ENCODE peak calls at places on chromosomes 2 and 18, in five cellular contexts. F is nephron progenitor cell, I is fibroblast of the aortic adventitia, S is fibroblast of mammary gland, U is GM10248. C is an unnamed sample.

GRCh38 chr18:10113156-10114022 is 199.6 kb downstream of the VAPA start:
- DNase-seq in F (no peak), I (peak), U (no peak), S (peak), C (no peak)

GRCh38 chr2:36455788-36456187 is 100.2 kb downstream of the CRIM1 start:
- DNase-seq in F (no peak), U (no peak), I (no peak), S (no peak), C (no peak)

GRCh38 chr2:232761301-232761907 is 15.0 kb downstream of the KCNJ13 start:
- DNase-seq in S (peak), F (no peak), U (peak), I (peak), C (no peak)

GRCh38 chr2:28648147-28648546 is 103.5 kb upstream of the PPP1CB start:
- DNase-seq in F (no peak), I (no peak), U (no peak), S (no peak), C (no peak)

GRCh38 chr2:23286765-23287155 is 98.2 kb upstream of the KLHL29 start:
- DNase-seq in U (no peak), F (no peak), I (peak), S (peak), C (no peak)

GRCh38 chr18:32754508-32755263 is 18.1 kb downstream of the KLHL14 start:
- DNase-seq in S (no peak), I (no peak), U (no peak), F (no peak), C (no peak)

GRCh38 chr2:227655454-227655853 is 11.2 kb upstream of the SCYGR5 start:
- DNase-seq in I (peak), S (peak), U (peak), F (no peak), C (no peak)

GRCh38 chr2:111049792-111050640 is 70.7 kb upstream of the BCL2L11 start:
- DNase-seq in I (no peak), U (peak), F (no peak), S (no peak), C (no peak)

GRCh38 chr2:217858519-217859466 is 144.0 kb downstream of the TNS1 start:
- DNase-seq in I (peak), S (peak), U (no peak), F (peak), C (peak)

GRCh38 chr2:33417093-33417492 is 59.4 kb upstream of the RASGRP3 start:
- DNase-seq in F (no peak), I (peak), S (peak), U (no peak), C (no peak)

GRCh38 chr2:236939751-236940229 is 145.9 kb upstream of the COPS8 start:
- DNase-seq in I (peak), S (peak), F (no peak), U (no peak), C (peak)

GRCh38 chr18:47175283-47175894 is 775 bp downstream of the IER3IP1 start:
- DNase-seq in F (peak), U (no peak), I (peak), S (no peak), C (peak)

GRCh38 chr18:9775172-9775571 is 67.1 kb downstream of the RAB31 start:
- DNase-seq in S (no peak), U (no peak), F (no peak), I (no peak), C (no peak)

GRCh38 chr2:30412392-30413321 is 34.4 kb upstream of the LCLAT1 start:
- DNase-seq in F (no peak), S (no peak), I (peak), U (no peak), C (no peak)

GRCh38 chr18:13444430-13445240 is 226.1 kb downstream of the LDLRAD4 start:
- DNase-seq in S (no peak), F (no peak), U (no peak), I (no peak), C (no peak)
- TF ChIP-seq CTCF in S (no peak), F (no peak), U (no peak), I (no peak), C (no peak)

DNA sequence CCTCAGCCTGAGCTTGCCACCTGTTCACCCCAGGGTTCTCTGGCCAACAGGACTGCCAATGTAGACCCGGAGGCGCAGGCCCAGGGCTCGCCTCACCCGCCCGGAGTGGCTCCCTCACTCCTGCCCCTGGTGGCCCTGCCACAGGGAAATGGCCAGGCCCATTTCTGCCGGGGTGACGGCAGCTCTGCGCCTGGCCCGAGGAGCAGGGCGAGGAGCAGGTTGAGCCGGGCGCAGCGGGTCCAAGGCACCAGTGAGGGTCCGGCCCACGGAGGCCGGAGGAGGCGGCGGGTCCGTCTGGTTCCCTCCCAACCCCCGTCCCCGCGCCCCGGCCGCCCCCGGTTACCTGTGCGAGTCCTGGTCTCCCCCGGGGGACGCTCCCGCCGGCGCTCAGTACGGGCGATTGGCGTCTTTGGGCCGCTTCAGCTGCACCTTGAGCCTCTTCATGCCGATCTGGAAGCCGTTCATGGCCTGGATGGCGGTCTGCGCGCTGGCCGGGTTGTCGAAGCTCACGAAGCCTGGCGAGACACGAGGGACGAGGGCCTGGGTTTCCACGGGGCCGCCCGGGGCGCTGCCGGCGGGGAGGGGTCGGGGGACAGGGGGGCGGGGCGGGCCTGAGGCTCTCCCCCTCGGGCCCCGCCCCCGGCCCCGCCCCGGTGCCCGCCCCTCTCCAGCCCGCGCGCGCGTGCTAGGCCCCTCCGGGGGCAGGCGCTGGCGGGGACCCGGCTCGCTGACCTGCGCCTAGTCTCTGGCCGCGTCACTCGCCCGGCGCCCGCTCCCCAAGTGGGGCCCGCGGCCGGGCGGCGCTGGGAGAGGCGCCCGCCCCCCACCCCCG is 312.0 kb downstream of the CELF4 start:
- DNase-seq in F (peak), S (no peak), I (no peak), U (peak), C (peak)
- TF ChIP-seq CTCF in F (no peak), S (no peak), I (no peak), U (no peak), C (no peak)

GRCh38 chr2:238835726-238836301 is 12.1 kb upstream of the TWIST2 start:
- DNase-seq in U (no peak), S (no peak), F (no peak), I (no peak), C (no peak)
- TF ChIP-seq CTCF in U (no peak), S (peak), F (peak), I (no peak), C (no peak)

GRCh38 chr2:233915133-233915532 is 2.0 kb upstream of the TRPM8 start:
- DNase-seq in F (no peak), I (no peak), U (no peak), S (no peak), C (no peak)
- TF ChIP-seq CTCF in F (peak), I (no peak), U (peak), S (peak), C (peak)

DNA sequence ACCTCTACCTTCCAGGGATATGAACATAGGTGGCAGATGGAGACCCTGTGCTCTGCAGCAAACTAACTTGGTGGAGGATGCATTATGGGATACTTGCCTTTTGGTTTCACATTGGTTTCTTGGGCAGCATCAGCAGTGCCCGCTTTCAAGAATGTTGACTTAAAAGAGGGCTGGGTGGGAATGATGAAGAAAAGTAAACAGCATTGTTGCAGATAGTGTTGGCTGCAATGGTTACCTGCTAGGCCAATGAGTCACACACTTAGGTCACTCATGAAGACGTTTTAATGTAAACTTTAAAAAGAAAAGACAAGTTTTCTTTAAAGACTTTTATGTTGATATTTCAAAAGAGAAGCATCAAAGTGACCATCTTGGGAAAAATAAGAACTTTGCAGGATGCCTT is 26.1 kb upstream of the FAM237A start:
- DNase-seq in U (no peak), F (no peak), I (peak), S (peak), C (no peak)
- TF ChIP-seq CTCF in U (no peak), F (no peak), I (no peak), S (no peak), C (no peak)

DNA sequence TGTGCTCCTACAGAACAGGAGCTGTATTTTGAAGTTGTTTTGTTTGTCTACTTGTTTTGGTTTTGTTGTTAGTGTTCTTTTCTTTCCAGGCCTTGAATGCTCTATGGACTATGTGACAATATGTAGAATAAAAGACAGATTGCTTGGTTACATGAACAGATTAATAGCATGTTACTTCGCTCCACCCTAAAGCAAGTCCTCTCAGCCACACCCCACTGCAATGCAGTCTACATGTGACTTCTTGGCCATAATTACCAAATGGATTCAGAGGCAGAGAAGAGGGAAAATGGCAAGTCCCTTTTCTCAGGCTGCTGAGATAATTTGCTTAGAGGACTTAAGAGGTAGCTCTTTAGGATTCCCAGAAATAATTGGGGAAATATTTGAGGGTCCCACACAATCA is 123.2 kb upstream of the CYP1B1 start:
- DNase-seq in U (no peak), I (no peak), S (no peak), F (no peak), C (no peak)
- TF ChIP-seq CTCF in U (no peak), I (no peak), S (no peak), F (no peak), C (no peak)

DNA sequence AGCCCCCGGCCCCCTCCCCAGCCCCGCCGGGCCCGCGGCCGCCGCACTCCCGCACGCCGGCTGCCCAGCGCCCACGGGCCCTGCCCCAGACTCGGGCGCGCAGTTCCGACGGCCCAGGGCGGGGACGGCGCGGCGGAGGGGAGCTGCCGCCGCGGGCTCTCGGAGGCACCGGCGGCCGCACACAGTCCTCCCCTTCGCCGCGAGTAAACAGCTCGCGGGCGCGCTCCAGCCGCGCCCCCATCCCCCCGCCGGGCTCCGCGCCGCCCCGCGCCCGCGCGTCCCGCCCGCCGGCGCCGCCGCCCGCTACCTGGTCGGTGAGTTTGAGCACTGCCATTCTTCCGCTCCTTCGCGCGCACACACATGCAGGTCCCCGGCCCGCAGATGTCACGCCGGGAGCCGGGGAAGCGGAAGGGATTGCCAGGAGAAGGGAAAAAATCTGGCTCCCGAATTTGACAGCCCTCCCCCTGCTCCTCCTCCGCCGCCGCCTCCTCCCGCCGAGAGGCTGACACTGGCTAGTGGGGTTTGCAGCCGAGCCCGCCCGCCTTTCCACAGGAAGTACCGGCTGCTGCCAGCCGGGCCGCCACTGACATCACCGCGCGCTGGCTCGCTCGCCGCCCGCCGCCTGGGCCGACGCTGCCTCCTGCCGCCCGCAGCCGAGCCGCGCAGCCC is at the start of gene ANKRD44:
- DNase-seq in U (peak), F (peak), S (peak), I (peak), C (peak)
- TF ChIP-seq CTCF in U (peak), F (no peak), S (no peak), I (peak), C (no peak)

GRCh38 chr2:202024871-202025270 is 8.8 kb upstream of the FZD7 start:
- DNase-seq in U (no peak), I (no peak), S (no peak), F (no peak), C (no peak)
- TF ChIP-seq CTCF in U (no peak), I (no peak), S (no peak), F (no peak), C (no peak)

DNA sequence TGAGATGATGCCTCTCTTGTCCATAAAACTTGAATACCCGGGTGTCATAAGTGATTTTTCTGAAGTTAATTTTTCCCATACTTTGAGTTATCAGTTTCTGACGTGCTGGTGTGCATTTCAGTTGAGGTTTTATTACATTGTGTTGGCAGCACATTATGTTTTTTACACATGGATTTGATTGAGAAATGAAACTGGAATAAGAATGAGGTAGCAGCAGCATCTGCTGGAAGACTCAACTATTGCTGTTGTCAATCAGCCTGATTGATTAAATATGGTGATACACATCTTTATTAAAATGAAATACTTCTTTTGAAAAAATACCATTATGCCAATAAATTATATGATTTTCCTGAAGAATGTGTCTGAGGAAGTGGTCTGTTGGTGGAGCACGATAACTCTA is 60.5 kb downstream of the INSIG2 start:
- DNase-seq in F (no peak), S (peak), U (no peak), I (peak), C (no peak)
- TF ChIP-seq CTCF in F (no peak), S (peak), U (peak), I (peak), C (no peak)

GRCh38 chr2:142582317-142582716 is 295.1 kb upstream of the KYNU start:
- DNase-seq in U (no peak), S (no peak), I (no peak), F (no peak), C (no peak)
- TF ChIP-seq CTCF in U (no peak), S (no peak), I (no peak), F (no peak), C (no peak)